ENCODE peak calls at places on chromosomes 6 and 20, in eight cellular contexts. One of them, this sample, is unnamed.
A peak's percentile ranks its signal among the peaks of the same experiment; 100 is the strongest.

GRCh38 chr6:109023348-109023925 is 71.2 kb downstream of the SESN1 start:
- DNase-seq in breast epithelium: no peak
- DNase-seq in A673: no peak
- DNase-seq in body of pancreas: no peak
- DNase-seq in sigmoid colon: no peak
- DNase-seq in small intestine: no peak
- DNase-seq in cardiac muscle cell: no peak
- DNase-seq in naive thymus-derived CD4-positive, alpha-beta T cell: no peak
- DNase-seq in this sample: no peak

GRCh38 chr20:41275181-41275793 is 42.2 kb downstream of the ZHX3 start:
- DNase-seq in breast epithelium: no peak
- DNase-seq in A673: no peak
- DNase-seq in body of pancreas: peak; percentile 18
- DNase-seq in sigmoid colon: no peak
- DNase-seq in small intestine: no peak
- DNase-seq in cardiac muscle cell: no peak
- DNase-seq in naive thymus-derived CD4-positive, alpha-beta T cell: no peak
- DNase-seq in this sample: no peak

GRCh38 chr6:105510746-105511145 is 107.9 kb upstream of the PREP start:
- DNase-seq in breast epithelium: no peak
- DNase-seq in A673: no peak
- DNase-seq in body of pancreas: no peak
- DNase-seq in sigmoid colon: no peak
- DNase-seq in small intestine: no peak
- DNase-seq in cardiac muscle cell: no peak
- DNase-seq in naive thymus-derived CD4-positive, alpha-beta T cell: no peak
- DNase-seq in this sample: no peak

GRCh38 chr6:37655666-37656065 is 42.0 kb downstream of the MDGA1 start:
- DNase-seq in breast epithelium: no peak
- DNase-seq in A673: no peak
- DNase-seq in body of pancreas: no peak
- DNase-seq in sigmoid colon: no peak
- DNase-seq in small intestine: no peak
- DNase-seq in cardiac muscle cell: no peak
- DNase-seq in naive thymus-derived CD4-positive, alpha-beta T cell: no peak
- DNase-seq in this sample: no peak

GRCh38 chr20:63253438-63254236 is 626 bp downstream of the NKAIN4 start:
- DNase-seq in breast epithelium: no peak
- DNase-seq in A673: no peak
- DNase-seq in body of pancreas: no peak
- DNase-seq in sigmoid colon: no peak
- DNase-seq in small intestine: no peak
- DNase-seq in cardiac muscle cell: peak; percentile 10
- DNase-seq in naive thymus-derived CD4-positive, alpha-beta T cell: no peak
- DNase-seq in this sample: no peak

GRCh38 chr6:122780114-122780513 is 598 bp downstream of the FABP7 start:
- DNase-seq in breast epithelium: no peak
- DNase-seq in A673: no peak
- DNase-seq in body of pancreas: no peak
- DNase-seq in sigmoid colon: no peak
- DNase-seq in small intestine: no peak
- DNase-seq in cardiac muscle cell: peak; percentile 23
- DNase-seq in naive thymus-derived CD4-positive, alpha-beta T cell: no peak
- DNase-seq in this sample: no peak

GRCh38 chr6:134247271-134247833 is 70.6 kb downstream of the SGK1 start:
- DNase-seq in breast epithelium: no peak
- DNase-seq in A673: no peak
- DNase-seq in body of pancreas: no peak
- DNase-seq in sigmoid colon: no peak
- DNase-seq in small intestine: no peak
- DNase-seq in cardiac muscle cell: no peak
- DNase-seq in naive thymus-derived CD4-positive, alpha-beta T cell: peak; percentile 95
- DNase-seq in this sample: no peak

GRCh38 chr20:61042501-61043385 is 209.3 kb upstream of the CDH4 start:
- DNase-seq in breast epithelium: no peak
- DNase-seq in A673: no peak
- DNase-seq in body of pancreas: no peak
- DNase-seq in sigmoid colon: no peak
- DNase-seq in small intestine: no peak
- DNase-seq in cardiac muscle cell: peak; percentile 32
- DNase-seq in naive thymus-derived CD4-positive, alpha-beta T cell: no peak
- DNase-seq in this sample: no peak

GRCh38 chr6:148508401-148509151 is 165.9 kb downstream of the SASH1 start:
- DNase-seq in breast epithelium: no peak
- DNase-seq in A673: peak; percentile 54
- DNase-seq in body of pancreas: no peak
- DNase-seq in sigmoid colon: no peak
- DNase-seq in small intestine: no peak
- DNase-seq in cardiac muscle cell: no peak
- DNase-seq in naive thymus-derived CD4-positive, alpha-beta T cell: no peak
- DNase-seq in this sample: no peak

GRCh38 chr20:39112196-39112743 is 150.1 kb downstream of the DHX35 start:
- DNase-seq in breast epithelium: no peak
- DNase-seq in A673: peak; percentile 38
- DNase-seq in body of pancreas: peak; percentile 49
- DNase-seq in sigmoid colon: no peak
- DNase-seq in small intestine: peak; percentile 29
- DNase-seq in cardiac muscle cell: peak; percentile 87
- DNase-seq in naive thymus-derived CD4-positive, alpha-beta T cell: no peak
- DNase-seq in this sample: no peak

GRCh38 chr20:63536241-63536977 is 767 bp downstream of the PTK6 start:
- DNase-seq in breast epithelium: peak; percentile 51
- DNase-seq in A673: peak; percentile 52
- DNase-seq in body of pancreas: no peak
- DNase-seq in sigmoid colon: no peak
- DNase-seq in small intestine: peak; percentile 55
- DNase-seq in cardiac muscle cell: no peak
- DNase-seq in naive thymus-derived CD4-positive, alpha-beta T cell: no peak
- DNase-seq in this sample: peak; percentile 19

GRCh38 chr6:41682497-41682961 is 44.3 kb downstream of the MDFI start:
- DNase-seq in breast epithelium: no peak
- DNase-seq in A673: no peak
- DNase-seq in body of pancreas: peak; percentile 59
- DNase-seq in sigmoid colon: no peak
- DNase-seq in small intestine: no peak
- DNase-seq in cardiac muscle cell: no peak
- DNase-seq in naive thymus-derived CD4-positive, alpha-beta T cell: no peak
- DNase-seq in this sample: no peak

GRCh38 chr20:43824699-43825402 is 89.8 kb upstream of the TOX2 start:
- DNase-seq in breast epithelium: no peak
- DNase-seq in A673: no peak
- DNase-seq in body of pancreas: peak; percentile 18
- DNase-seq in sigmoid colon: peak; percentile 19
- DNase-seq in small intestine: peak; percentile 6
- DNase-seq in cardiac muscle cell: peak; percentile 61
- DNase-seq in naive thymus-derived CD4-positive, alpha-beta T cell: no peak
- DNase-seq in this sample: peak; percentile 14

GRCh38 chr20:64044484-64045247 is 4.8 kb downstream of the SOX18 start:
- DNase-seq in breast epithelium: no peak
- DNase-seq in A673: peak; percentile 61
- DNase-seq in body of pancreas: no peak
- DNase-seq in sigmoid colon: no peak
- DNase-seq in small intestine: no peak
- DNase-seq in cardiac muscle cell: no peak
- DNase-seq in naive thymus-derived CD4-positive, alpha-beta T cell: no peak
- DNase-seq in this sample: no peak

GRCh38 chr6:26175428-26176181 is 88.4 kb downstream of the HFE start:
- DNase-seq in breast epithelium: no peak
- DNase-seq in A673: peak; percentile 88
- DNase-seq in body of pancreas: no peak
- DNase-seq in sigmoid colon: no peak
- DNase-seq in small intestine: peak; percentile 79
- DNase-seq in cardiac muscle cell: peak; percentile 39
- DNase-seq in naive thymus-derived CD4-positive, alpha-beta T cell: peak; percentile 71
- DNase-seq in this sample: peak; percentile 51

GRCh38 chr20:52261792-52262191 is 70.2 kb upstream of the ZFP64 start:
- DNase-seq in breast epithelium: no peak
- DNase-seq in A673: no peak
- DNase-seq in body of pancreas: no peak
- DNase-seq in sigmoid colon: no peak
- DNase-seq in small intestine: no peak
- DNase-seq in cardiac muscle cell: no peak
- DNase-seq in naive thymus-derived CD4-positive, alpha-beta T cell: no peak
- DNase-seq in this sample: no peak

GRCh38 chr20:48697845-48698491 is 129.8 kb downstream of the PREX1 start:
- DNase-seq in breast epithelium: peak; percentile 81
- DNase-seq in A673: peak; percentile 82
- DNase-seq in body of pancreas: peak; percentile 62
- DNase-seq in sigmoid colon: peak; percentile 75
- DNase-seq in small intestine: peak; percentile 46
- DNase-seq in cardiac muscle cell: peak; percentile 97
- DNase-seq in naive thymus-derived CD4-positive, alpha-beta T cell: no peak
- DNase-seq in this sample: no peak

GRCh38 chr6:79260772-79261171 is 26.3 kb upstream of the HMGN3 start:
- DNase-seq in breast epithelium: no peak
- DNase-seq in A673: no peak
- DNase-seq in body of pancreas: no peak
- DNase-seq in sigmoid colon: no peak
- DNase-seq in small intestine: no peak
- DNase-seq in cardiac muscle cell: no peak
- DNase-seq in naive thymus-derived CD4-positive, alpha-beta T cell: no peak
- DNase-seq in this sample: no peak

GRCh38 chr6:166675736-166676135 is 48.7 kb upstream of the RPS6KA2 start:
- DNase-seq in breast epithelium: peak; percentile 24
- DNase-seq in A673: no peak
- DNase-seq in body of pancreas: no peak
- DNase-seq in sigmoid colon: no peak
- DNase-seq in small intestine: no peak
- DNase-seq in cardiac muscle cell: no peak
- DNase-seq in naive thymus-derived CD4-positive, alpha-beta T cell: no peak
- DNase-seq in this sample: peak; percentile 56

GRCh38 chr6:166679566-166679965 is 52.5 kb upstream of the RPS6KA2 start:
- DNase-seq in breast epithelium: no peak
- DNase-seq in A673: no peak
- DNase-seq in body of pancreas: no peak
- DNase-seq in sigmoid colon: no peak
- DNase-seq in small intestine: no peak
- DNase-seq in cardiac muscle cell: no peak
- DNase-seq in naive thymus-derived CD4-positive, alpha-beta T cell: no peak
- DNase-seq in this sample: no peak

GRCh38 chr6:166676270-166676860 is 49.3 kb upstream of the RPS6KA2 start:
- DNase-seq in breast epithelium: no peak
- DNase-seq in A673: no peak
- DNase-seq in body of pancreas: no peak
- DNase-seq in sigmoid colon: no peak
- DNase-seq in small intestine: no peak
- DNase-seq in cardiac muscle cell: peak; percentile 54
- DNase-seq in naive thymus-derived CD4-positive, alpha-beta T cell: no peak
- DNase-seq in this sample: no peak

GRCh38 chr6:166678426-166678825 is 51.4 kb upstream of the RPS6KA2 start:
- DNase-seq in breast epithelium: peak; percentile 29
- DNase-seq in A673: no peak
- DNase-seq in body of pancreas: peak; percentile 75
- DNase-seq in sigmoid colon: no peak
- DNase-seq in small intestine: peak; percentile 82
- DNase-seq in cardiac muscle cell: no peak
- DNase-seq in naive thymus-derived CD4-positive, alpha-beta T cell: no peak
- DNase-seq in this sample: peak; percentile 50

GRCh38 chr6:166677941-166678340 is 50.9 kb upstream of the RPS6KA2 start:
- DNase-seq in breast epithelium: no peak
- DNase-seq in A673: no peak
- DNase-seq in body of pancreas: peak; percentile 72
- DNase-seq in sigmoid colon: no peak
- DNase-seq in small intestine: no peak
- DNase-seq in cardiac muscle cell: no peak
- DNase-seq in naive thymus-derived CD4-positive, alpha-beta T cell: no peak
- DNase-seq in this sample: no peak
- H3K4me3 ChIP-seq in breast epithelium: no peak overlapping the region
- H3K4me3 ChIP-seq in A673: no peak overlapping the region
- H3K4me3 ChIP-seq in body of pancreas: no peak overlapping the region
- H3K4me3 ChIP-seq in sigmoid colon: no peak overlapping the region
- H3K4me3 ChIP-seq in small intestine: no peak overlapping the region
- H3K4me3 ChIP-seq in cardiac muscle cell: no peak overlapping the region
- H3K4me3 ChIP-seq in naive thymus-derived CD4-positive, alpha-beta T cell: no peak overlapping the region
- H3K4me3 ChIP-seq in this sample: no peak overlapping the region

GRCh38 chr6:137869781-137870180 is 2.7 kb downstream of the TNFAIP3 start:
- DNase-seq in breast epithelium: no peak
- DNase-seq in A673: no peak
- DNase-seq in body of pancreas: no peak
- DNase-seq in sigmoid colon: no peak
- DNase-seq in small intestine: no peak
- DNase-seq in cardiac muscle cell: no peak
- DNase-seq in naive thymus-derived CD4-positive, alpha-beta T cell: peak; percentile 31
- DNase-seq in this sample: no peak
- H3K4me3 ChIP-seq in breast epithelium: peak overlapping the region; percentile 85
- H3K4me3 ChIP-seq in A673: no peak overlapping the region
- H3K4me3 ChIP-seq in body of pancreas: no peak overlapping the region
- H3K4me3 ChIP-seq in sigmoid colon: no peak overlapping the region
- H3K4me3 ChIP-seq in small intestine: peak overlapping the region; percentile 90
- H3K4me3 ChIP-seq in cardiac muscle cell: no peak overlapping the region
- H3K4me3 ChIP-seq in naive thymus-derived CD4-positive, alpha-beta T cell: peak overlapping the region; percentile 96
- H3K4me3 ChIP-seq in this sample: no peak overlapping the region

DNA sequence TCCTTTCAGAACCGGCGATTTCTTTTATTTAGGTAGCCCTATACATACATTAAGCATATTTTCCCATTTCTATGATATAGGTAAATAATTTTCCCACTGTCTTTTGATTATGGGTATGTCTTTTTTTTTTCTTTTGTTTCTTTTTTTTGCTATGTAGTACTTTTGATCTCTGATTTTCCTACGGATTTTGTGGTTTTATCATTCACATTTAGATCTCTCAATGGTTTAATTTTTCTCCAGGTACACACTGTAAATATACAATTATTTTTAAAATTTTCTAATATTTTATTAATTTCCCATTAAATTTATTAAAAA is 436 bp upstream of the ZNF337 start:
- DNase-seq in breast epithelium: no peak
- DNase-seq in A673: no peak
- DNase-seq in body of pancreas: no peak
- DNase-seq in sigmoid colon: no peak
- DNase-seq in small intestine: no peak
- DNase-seq in cardiac muscle cell: no peak
- DNase-seq in naive thymus-derived CD4-positive, alpha-beta T cell: no peak
- DNase-seq in this sample: no peak
- H3K4me3 ChIP-seq in breast epithelium: peak overlapping the region; percentile 86
- H3K4me3 ChIP-seq in A673: peak overlapping the region; percentile 89
- H3K4me3 ChIP-seq in body of pancreas: peak overlapping the region; percentile 97
- H3K4me3 ChIP-seq in sigmoid colon: peak overlapping the region; percentile 92
- H3K4me3 ChIP-seq in small intestine: peak overlapping the region; percentile 73
- H3K4me3 ChIP-seq in cardiac muscle cell: peak overlapping the region; percentile 74
- H3K4me3 ChIP-seq in naive thymus-derived CD4-positive, alpha-beta T cell: peak overlapping the region; percentile 85
- H3K4me3 ChIP-seq in this sample: peak overlapping the region; percentile 76

DNA sequence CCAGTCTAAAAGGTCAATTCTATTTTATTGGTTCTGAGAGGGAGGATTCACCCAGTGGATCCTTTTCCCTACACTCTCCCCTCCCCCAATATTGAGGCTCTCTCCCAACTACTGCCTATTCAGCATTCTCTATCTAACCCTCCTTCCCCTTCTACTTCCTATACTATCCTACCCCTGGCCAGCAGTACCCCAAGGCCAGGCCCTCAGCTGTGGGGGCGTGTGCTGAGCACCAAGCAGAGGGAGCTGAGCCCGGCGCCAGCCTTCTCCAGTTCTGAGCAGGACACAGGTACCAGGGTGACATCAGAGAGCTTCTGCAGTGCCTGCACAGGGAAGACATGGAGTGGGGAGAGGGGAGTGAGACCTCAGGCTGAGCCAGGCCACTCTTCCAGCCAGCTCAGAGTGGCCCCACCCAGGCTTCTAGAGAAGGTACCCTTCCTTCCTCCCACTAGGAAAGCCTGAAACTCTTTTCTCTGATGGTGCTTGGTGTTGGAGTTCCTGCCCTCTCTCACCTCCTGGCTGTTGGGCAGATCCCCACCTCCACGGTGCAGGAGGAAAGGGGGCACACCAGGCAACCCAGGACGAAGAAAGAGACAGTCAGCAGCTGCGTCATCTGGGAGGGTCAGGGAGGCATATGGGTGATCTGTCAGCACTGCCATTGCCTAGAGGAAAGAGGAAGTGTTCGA is 1.9 kb downstream of the DDAH2 start:
- DNase-seq in breast epithelium: no peak
- DNase-seq in A673: no peak
- DNase-seq in body of pancreas: no peak
- DNase-seq in sigmoid colon: peak; percentile 73
- DNase-seq in small intestine: peak; percentile 17
- DNase-seq in cardiac muscle cell: no peak
- DNase-seq in naive thymus-derived CD4-positive, alpha-beta T cell: no peak
- DNase-seq in this sample: no peak
- H3K4me3 ChIP-seq in breast epithelium: no peak overlapping the region
- H3K4me3 ChIP-seq in A673: no peak overlapping the region
- H3K4me3 ChIP-seq in body of pancreas: no peak overlapping the region
- H3K4me3 ChIP-seq in sigmoid colon: no peak overlapping the region
- H3K4me3 ChIP-seq in small intestine: no peak overlapping the region
- H3K4me3 ChIP-seq in cardiac muscle cell: no peak overlapping the region
- H3K4me3 ChIP-seq in naive thymus-derived CD4-positive, alpha-beta T cell: no peak overlapping the region
- H3K4me3 ChIP-seq in this sample: no peak overlapping the region